ENCODE peak calls at places on chromosome 14, in nine cellular contexts. One of them, this sample, is unnamed.

GRCh38 chr14:77988096-77988870 is 181.9 kb upstream of the NRXN3 start:
- DNase-seq in HCT116: no peak
- DNase-seq in cardiac muscle cell: no peak
- DNase-seq in H9: no peak
- DNase-seq in CD8-positive, alpha-beta T cell: no peak
- DNase-seq in lung: no peak
- DNase-seq in endothelial cell of umbilical vein: no peak
- DNase-seq in CD4-positive, alpha-beta T cell: no peak
- DNase-seq in right atrium auricular region: peak; percentile 66
- DNase-seq in this sample: no peak

GRCh38 chr14:58243790-58244555 is 670 bp upstream of the PSMA3 start:
- DNase-seq in HCT116: peak; percentile 26
- DNase-seq in cardiac muscle cell: peak; percentile 16
- DNase-seq in H9: no peak
- DNase-seq in CD8-positive, alpha-beta T cell: no peak
- DNase-seq in lung: peak; percentile 39
- DNase-seq in endothelial cell of umbilical vein: peak; percentile 68
- DNase-seq in CD4-positive, alpha-beta T cell: no peak
- DNase-seq in right atrium auricular region: no peak
- DNase-seq in this sample: no peak

GRCh38 chr14:72554994-72555608 is 338.8 kb downstream of the DPF3 start:
- DNase-seq in HCT116: no peak
- DNase-seq in cardiac muscle cell: no peak
- DNase-seq in H9: no peak
- DNase-seq in CD8-positive, alpha-beta T cell: no peak
- DNase-seq in lung: no peak
- DNase-seq in endothelial cell of umbilical vein: no peak
- DNase-seq in CD4-positive, alpha-beta T cell: no peak
- DNase-seq in right atrium auricular region: no peak
- DNase-seq in this sample: no peak

GRCh38 chr14:80784824-80785223 is 156.7 kb downstream of the CEP128 start:
- DNase-seq in HCT116: no peak
- DNase-seq in cardiac muscle cell: peak; percentile 51
- DNase-seq in H9: no peak
- DNase-seq in CD8-positive, alpha-beta T cell: no peak
- DNase-seq in lung: no peak
- DNase-seq in endothelial cell of umbilical vein: no peak
- DNase-seq in CD4-positive, alpha-beta T cell: no peak
- DNase-seq in right atrium auricular region: no peak
- DNase-seq in this sample: no peak

GRCh38 chr14:58593977-58594376 is 43.8 kb upstream of the DACT1 start:
- DNase-seq in HCT116: no peak
- DNase-seq in cardiac muscle cell: no peak
- DNase-seq in H9: no peak
- DNase-seq in CD8-positive, alpha-beta T cell: no peak
- DNase-seq in lung: no peak
- DNase-seq in endothelial cell of umbilical vein: no peak
- DNase-seq in CD4-positive, alpha-beta T cell: no peak
- DNase-seq in right atrium auricular region: no peak
- DNase-seq in this sample: no peak

GRCh38 chr14:75223664-75224154 is 47.3 kb upstream of the TMED10 start:
- DNase-seq in HCT116: no peak
- DNase-seq in cardiac muscle cell: no peak
- DNase-seq in H9: peak; percentile 52
- DNase-seq in CD8-positive, alpha-beta T cell: no peak
- DNase-seq in lung: peak; percentile 38
- DNase-seq in endothelial cell of umbilical vein: no peak
- DNase-seq in CD4-positive, alpha-beta T cell: no peak
- DNase-seq in right atrium auricular region: peak; percentile 63
- DNase-seq in this sample: peak; percentile 56

GRCh38 chr14:36258241-36258640 is 62.2 kb downstream of the MBIP start:
- DNase-seq in HCT116: no peak
- DNase-seq in cardiac muscle cell: no peak
- DNase-seq in H9: no peak
- DNase-seq in CD8-positive, alpha-beta T cell: no peak
- DNase-seq in lung: no peak
- DNase-seq in endothelial cell of umbilical vein: no peak
- DNase-seq in CD4-positive, alpha-beta T cell: no peak
- DNase-seq in right atrium auricular region: no peak
- DNase-seq in this sample: no peak

GRCh38 chr14:65213316-65213715 is 111.0 kb upstream of the MAX start:
- DNase-seq in HCT116: no peak
- DNase-seq in cardiac muscle cell: no peak
- DNase-seq in H9: no peak
- DNase-seq in CD8-positive, alpha-beta T cell: no peak
- DNase-seq in lung: no peak
- DNase-seq in endothelial cell of umbilical vein: no peak
- DNase-seq in CD4-positive, alpha-beta T cell: no peak
- DNase-seq in right atrium auricular region: no peak
- DNase-seq in this sample: no peak

GRCh38 chr14:79378020-79378419 is 833.3 kb downstream of the DIO2 start:
- DNase-seq in HCT116: no peak
- DNase-seq in cardiac muscle cell: no peak
- DNase-seq in H9: peak; percentile 60
- DNase-seq in CD8-positive, alpha-beta T cell: no peak
- DNase-seq in lung: no peak
- DNase-seq in endothelial cell of umbilical vein: no peak
- DNase-seq in CD4-positive, alpha-beta T cell: no peak
- DNase-seq in right atrium auricular region: no peak
- DNase-seq in this sample: no peak

GRCh38 chr14:59377485-59377884 is 87.7 kb downstream of the GPR135 start:
- DNase-seq in HCT116: no peak
- DNase-seq in cardiac muscle cell: peak; percentile 42
- DNase-seq in H9: no peak
- DNase-seq in CD8-positive, alpha-beta T cell: no peak
- DNase-seq in lung: no peak
- DNase-seq in endothelial cell of umbilical vein: no peak
- DNase-seq in CD4-positive, alpha-beta T cell: no peak
- DNase-seq in right atrium auricular region: no peak
- DNase-seq in this sample: no peak

GRCh38 chr14:92783813-92784431 is 10.2 kb upstream of the GOLGA5 start:
- DNase-seq in HCT116: peak; percentile 62
- DNase-seq in cardiac muscle cell: peak; percentile 79
- DNase-seq in H9: no peak
- DNase-seq in CD8-positive, alpha-beta T cell: no peak
- DNase-seq in lung: no peak
- DNase-seq in endothelial cell of umbilical vein: peak; percentile 81
- DNase-seq in CD4-positive, alpha-beta T cell: no peak
- DNase-seq in right atrium auricular region: no peak
- DNase-seq in this sample: peak; percentile 71

GRCh38 chr14:77131871-77132486 is 9.6 kb downstream of the ZDHHC22 start:
- DNase-seq in HCT116: no peak
- DNase-seq in cardiac muscle cell: no peak
- DNase-seq in H9: no peak
- DNase-seq in CD8-positive, alpha-beta T cell: no peak
- DNase-seq in lung: no peak
- DNase-seq in endothelial cell of umbilical vein: no peak
- DNase-seq in CD4-positive, alpha-beta T cell: no peak
- DNase-seq in right atrium auricular region: no peak
- DNase-seq in this sample: no peak

GRCh38 chr14:50087350-50088116 is 28.8 kb downstream of the VCPKMT start:
- DNase-seq in HCT116: no peak
- DNase-seq in cardiac muscle cell: no peak
- DNase-seq in H9: no peak
- DNase-seq in CD8-positive, alpha-beta T cell: no peak
- DNase-seq in lung: no peak
- DNase-seq in endothelial cell of umbilical vein: no peak
- DNase-seq in CD4-positive, alpha-beta T cell: no peak
- DNase-seq in right atrium auricular region: no peak
- DNase-seq in this sample: no peak

GRCh38 chr14:69693145-69693544 is 73.8 kb upstream of the SRSF5 start:
- DNase-seq in HCT116: no peak
- DNase-seq in cardiac muscle cell: peak; percentile 61
- DNase-seq in H9: no peak
- DNase-seq in CD8-positive, alpha-beta T cell: no peak
- DNase-seq in lung: no peak
- DNase-seq in endothelial cell of umbilical vein: peak; percentile 78
- DNase-seq in CD4-positive, alpha-beta T cell: no peak
- DNase-seq in right atrium auricular region: no peak
- DNase-seq in this sample: no peak

GRCh38 chr14:94543450-94544123 is 17.7 kb upstream of the SERPINA4 start:
- DNase-seq in HCT116: no peak
- DNase-seq in cardiac muscle cell: no peak
- DNase-seq in H9: peak; percentile 41
- DNase-seq in CD8-positive, alpha-beta T cell: no peak
- DNase-seq in lung: no peak
- DNase-seq in endothelial cell of umbilical vein: no peak
- DNase-seq in CD4-positive, alpha-beta T cell: no peak
- DNase-seq in right atrium auricular region: peak; percentile 53
- DNase-seq in this sample: no peak

GRCh38 chr14:23725980-23726746 is 90.0 kb downstream of the DHRS2 start:
- DNase-seq in HCT116: no peak
- DNase-seq in cardiac muscle cell: no peak
- DNase-seq in H9: no peak
- DNase-seq in CD8-positive, alpha-beta T cell: no peak
- DNase-seq in lung: no peak
- DNase-seq in endothelial cell of umbilical vein: no peak
- DNase-seq in CD4-positive, alpha-beta T cell: no peak
- DNase-seq in right atrium auricular region: no peak
- DNase-seq in this sample: peak; percentile 94

GRCh38 chr14:31205681-31206535 is 1.7 kb downstream of the HECTD1 start:
- DNase-seq in HCT116: no peak
- DNase-seq in cardiac muscle cell: peak; percentile 68
- DNase-seq in H9: no peak
- DNase-seq in CD8-positive, alpha-beta T cell: no peak
- DNase-seq in lung: no peak
- DNase-seq in endothelial cell of umbilical vein: peak; percentile 39
- DNase-seq in CD4-positive, alpha-beta T cell: no peak
- DNase-seq in right atrium auricular region: no peak
- DNase-seq in this sample: no peak

GRCh38 chr14:75577090-75577489 is 1.3 kb upstream of the FLVCR2 start:
- DNase-seq in HCT116: no peak
- DNase-seq in cardiac muscle cell: no peak
- DNase-seq in H9: no peak
- DNase-seq in CD8-positive, alpha-beta T cell: no peak
- DNase-seq in lung: no peak
- DNase-seq in endothelial cell of umbilical vein: no peak
- DNase-seq in CD4-positive, alpha-beta T cell: no peak
- DNase-seq in right atrium auricular region: no peak
- DNase-seq in this sample: no peak

GRCh38 chr14:35368993-35369392 is 35.6 kb downstream of the NFKBIA start:
- DNase-seq in HCT116: no peak
- DNase-seq in cardiac muscle cell: no peak
- DNase-seq in H9: no peak
- DNase-seq in CD8-positive, alpha-beta T cell: no peak
- DNase-seq in lung: no peak
- DNase-seq in endothelial cell of umbilical vein: no peak
- DNase-seq in CD4-positive, alpha-beta T cell: no peak
- DNase-seq in right atrium auricular region: no peak
- DNase-seq in this sample: no peak

GRCh38 chr14:65224799-65225198 is 122.5 kb upstream of the MAX start:
- DNase-seq in HCT116: no peak
- DNase-seq in cardiac muscle cell: peak; percentile 46
- DNase-seq in H9: no peak
- DNase-seq in CD8-positive, alpha-beta T cell: no peak
- DNase-seq in lung: no peak
- DNase-seq in endothelial cell of umbilical vein: no peak
- DNase-seq in CD4-positive, alpha-beta T cell: no peak
- DNase-seq in right atrium auricular region: no peak
- DNase-seq in this sample: no peak

DNA sequence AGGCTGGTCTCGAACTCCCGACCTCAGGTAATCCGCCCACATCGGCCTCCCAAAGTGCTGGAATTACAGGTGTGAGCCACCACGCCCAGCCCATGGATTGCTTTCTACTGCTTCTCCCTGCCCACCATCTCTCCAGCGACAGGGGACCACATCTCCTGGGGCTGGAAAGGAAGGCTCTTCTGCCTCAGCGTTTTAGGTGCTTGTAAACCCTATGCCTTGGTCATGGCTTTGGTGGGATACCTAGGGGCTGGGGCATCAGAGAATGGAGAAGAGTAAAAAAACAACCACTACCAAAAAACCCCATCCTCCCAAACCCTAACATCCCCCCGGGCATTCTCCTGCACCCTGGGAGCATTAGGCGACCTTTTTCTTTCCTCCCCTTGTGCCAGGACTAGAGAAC is 1.1 kb upstream of the TMEM121 start:
- DNase-seq in HCT116: no peak
- DNase-seq in cardiac muscle cell: no peak
- DNase-seq in H9: no peak
- DNase-seq in CD8-positive, alpha-beta T cell: no peak
- DNase-seq in lung: no peak
- DNase-seq in endothelial cell of umbilical vein: no peak
- DNase-seq in CD4-positive, alpha-beta T cell: no peak
- DNase-seq in right atrium auricular region: no peak
- DNase-seq in this sample: no peak
- H3K27me3 ChIP-seq in HCT116: no peaks in the 10 kb centered on the region
- H3K27me3 ChIP-seq in cardiac muscle cell: no peaks in the 10 kb centered on the region
- H3K27me3 ChIP-seq in H9: peaks cover 16% of the 10 kb centered on the region
- H3K27me3 ChIP-seq in CD8-positive, alpha-beta T cell: peaks cover 4% of the 10 kb centered on the region
- H3K27me3 ChIP-seq in lung: no peaks in the 10 kb centered on the region
- H3K27me3 ChIP-seq in endothelial cell of umbilical vein: peaks cover 7% of the 10 kb centered on the region
- H3K27me3 ChIP-seq in CD4-positive, alpha-beta T cell: peaks cover 23% of the 10 kb centered on the region
- H3K27me3 ChIP-seq in right atrium auricular region: no peaks in the 10 kb centered on the region
- H3K27me3 ChIP-seq in this sample: peaks cover 18% of the 10 kb centered on the region

DNA sequence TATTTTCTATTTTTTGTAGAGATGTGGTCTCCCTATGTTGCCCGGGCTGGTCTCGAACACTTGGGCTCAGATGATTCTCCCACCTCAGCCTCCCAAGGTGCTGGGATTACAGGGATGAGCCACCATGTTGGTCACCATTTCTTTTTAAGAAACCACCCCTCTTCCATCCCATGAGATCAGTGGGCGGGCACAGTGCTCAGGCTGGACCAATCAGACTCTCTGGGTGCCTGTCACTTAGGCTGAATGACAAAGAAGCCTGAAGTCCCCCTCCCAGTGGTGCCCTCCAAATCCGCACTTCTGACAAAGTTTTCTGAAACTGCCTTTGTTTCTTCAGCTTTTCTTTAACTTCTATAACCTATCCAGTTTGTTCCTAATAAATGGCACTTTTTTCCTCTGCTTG is 48.2 kb downstream of the CALM1 start:
- DNase-seq in HCT116: no peak
- DNase-seq in cardiac muscle cell: no peak
- DNase-seq in H9: peak; percentile 70
- DNase-seq in CD8-positive, alpha-beta T cell: no peak
- DNase-seq in lung: no peak
- DNase-seq in endothelial cell of umbilical vein: no peak
- DNase-seq in CD4-positive, alpha-beta T cell: no peak
- DNase-seq in right atrium auricular region: no peak
- DNase-seq in this sample: no peak
- H3K27ac ChIP-seq in HCT116: no peak overlapping the region
- H3K27ac ChIP-seq in cardiac muscle cell: no peak overlapping the region
- H3K27ac ChIP-seq in H9: no peak overlapping the region
- H3K27ac ChIP-seq in CD8-positive, alpha-beta T cell: no peak overlapping the region
- H3K27ac ChIP-seq in lung: no peak overlapping the region
- H3K27ac ChIP-seq in endothelial cell of umbilical vein: no peak overlapping the region
- H3K27ac ChIP-seq in CD4-positive, alpha-beta T cell: no peak overlapping the region
- H3K27ac ChIP-seq in right atrium auricular region: no peak overlapping the region
- H3K27ac ChIP-seq in this sample: peak overlapping the region; percentile 91

GRCh38 chr14:60648934-60649814 is at the start of gene SIX1:
- DNase-seq in HCT116: peak; percentile 62
- DNase-seq in cardiac muscle cell: peak; percentile 91
- DNase-seq in H9: peak; percentile 95
- DNase-seq in CD8-positive, alpha-beta T cell: no peak
- DNase-seq in lung: peak; percentile 62
- DNase-seq in endothelial cell of umbilical vein: peak; percentile 83
- DNase-seq in CD4-positive, alpha-beta T cell: no peak
- DNase-seq in right atrium auricular region: no peak
- DNase-seq in this sample: peak; percentile 82
- H3K27me3 ChIP-seq in HCT116: peaks cover 16% of the 10 kb centered on the region
- H3K27me3 ChIP-seq in cardiac muscle cell: peaks cover 100% of the 10 kb centered on the region
- H3K27me3 ChIP-seq in H9: peaks cover 75% of the 10 kb centered on the region
- H3K27me3 ChIP-seq in CD8-positive, alpha-beta T cell: peaks cover 65% of the 10 kb centered on the region
- H3K27me3 ChIP-seq in lung: peaks cover 9% of the 10 kb centered on the region
- H3K27me3 ChIP-seq in endothelial cell of umbilical vein: peaks cover 98% of the 10 kb centered on the region
- H3K27me3 ChIP-seq in CD4-positive, alpha-beta T cell: peaks cover 100% of the 10 kb centered on the region
- H3K27me3 ChIP-seq in right atrium auricular region: peaks cover 92% of the 10 kb centered on the region
- H3K27me3 ChIP-seq in this sample: no peaks in the 10 kb centered on the region

GRCh38 chr14:68585690-68586089 is 207.2 kb downstream of the ZFP36L1 start:
- DNase-seq in HCT116: no peak
- DNase-seq in cardiac muscle cell: peak; percentile 40
- DNase-seq in H9: no peak
- DNase-seq in CD8-positive, alpha-beta T cell: no peak
- DNase-seq in lung: no peak
- DNase-seq in endothelial cell of umbilical vein: no peak
- DNase-seq in CD4-positive, alpha-beta T cell: no peak
- DNase-seq in right atrium auricular region: no peak
- DNase-seq in this sample: no peak
- H3K27ac ChIP-seq in HCT116: no peak overlapping the region
- H3K27ac ChIP-seq in cardiac muscle cell: no peak overlapping the region
- H3K27ac ChIP-seq in H9: no peak overlapping the region
- H3K27ac ChIP-seq in CD8-positive, alpha-beta T cell: no peak overlapping the region
- H3K27ac ChIP-seq in lung: no peak overlapping the region
- H3K27ac ChIP-seq in endothelial cell of umbilical vein: no peak overlapping the region
- H3K27ac ChIP-seq in CD4-positive, alpha-beta T cell: no peak overlapping the region
- H3K27ac ChIP-seq in right atrium auricular region: no peak overlapping the region
- H3K27ac ChIP-seq in this sample: no peak overlapping the region

This sample was measured in PC-9.